ENCODE peak calls at places on chromosomes 1 and 21, in four cellular contexts. G is NCI-H2171 treated with DMSO at 0.1 percent for 48 hours, K is hepatic stellate cell, Z is psoas muscle. N is an unnamed sample.

GRCh38 chr1:236472850-236473788 is 50.7 kb upstream of the LGALS8 start:
- DNase-seq in G (no peak), K (no peak), Z (no peak), N (peak)

GRCh38 chr1:2391034-2391384 is 345 bp downstream of the MORN1 start:
- DNase-seq in Z (peak), K (peak), G (no peak), N (peak)

GRCh38 chr21:45975017-45975595 is 6.5 kb upstream of the COL6A1 start:
- DNase-seq in K (no peak), Z (peak), G (no peak), N (no peak)

GRCh38 chr21:42553435-42553834 is 39.8 kb downstream of the SLC37A1 start:
- DNase-seq in K (no peak), Z (no peak), G (peak), N (no peak)

GRCh38 chr1:194295690-194296089 is 1109.3 kb upstream of the B3GALT2 start:
- DNase-seq in Z (no peak), K (no peak), G (peak), N (peak)

GRCh38 chr1:185971688-185972087 is 237.5 kb downstream of the HMCN1 start:
- DNase-seq in G (no peak), Z (no peak), K (peak), N (no peak)

GRCh38 chr1:25467193-25467592 is 36.5 kb downstream of the MACO1 start:
- DNase-seq in Z (no peak), K (no peak), G (no peak), N (no peak)

GRCh38 chr1:232748910-232749368 is 56.3 kb upstream of the MAP10 start:
- DNase-seq in K (no peak), G (no peak), Z (no peak), N (no peak)

GRCh38 chr1:185733818-185734709 is at the start of gene HMCN1:
- DNase-seq in K (peak), G (peak), Z (peak), N (peak)

GRCh38 chr1:154405762-154406571 is 824 bp downstream of the IL6R start:
- DNase-seq in K (peak), G (peak), Z (peak), N (peak)

GRCh38 chr1:93154898-93155297 is 25.3 kb downstream of the TMED5 start:
- DNase-seq in K (no peak), Z (no peak), G (no peak), N (no peak)

GRCh38 chr1:37673920-37674319 is 18.4 kb upstream of the CDCA8 start:
- DNase-seq in K (no peak), G (no peak), Z (no peak), N (peak)

GRCh38 chr21:45265721-45266517 is 21.8 kb downstream of the POFUT2 start:
- DNase-seq in Z (peak), K (no peak), G (no peak), N (no peak)

GRCh38 chr1:9859252-9860014 is 35.7 kb upstream of the CLSTN1 start:
- DNase-seq in G (no peak), Z (peak), K (no peak), N (no peak)

GRCh38 chr1:32991386-32991785 is 26.8 kb upstream of the RNF19B start:
- DNase-seq in K (no peak), G (no peak), Z (no peak), N (no peak)

GRCh38 chr1:244759158-244759557 is 76.3 kb upstream of the COX20 start:
- DNase-seq in G (no peak), Z (no peak), K (no peak), N (no peak)

GRCh38 chr1:29933110-29933509 is 696.8 kb downstream of the PTPRU start:
- DNase-seq in K (no peak), Z (no peak), G (peak), N (no peak)

GRCh38 chr1:230415405-230416119 is 10.6 kb downstream of the PGBD5 start:
- DNase-seq in G (no peak), Z (no peak), K (no peak), N (no peak)

GRCh38 chr1:67723126-67723525 is 38.1 kb downstream of the GADD45A start:
- DNase-seq in Z (no peak), K (no peak), G (no peak), N (no peak)

GRCh38 chr1:65174585-65174984 is 26.6 kb downstream of the AK4 start:
- DNase-seq in K (peak), Z (peak), G (peak), N (peak)

GRCh38 chr21:37509802-37510393 is 143.3 kb downstream of the DYRK1A start:
- DNase-seq in Z (no peak), G (no peak), K (no peak), N (no peak)

GRCh38 chr1:220084460-220084859 is 5.1 kb downstream of the BPNT1 start:
- DNase-seq in K (no peak), G (no peak), Z (no peak), N (no peak)

GRCh38 chr1:230204852-230205251 is 137.8 kb downstream of the GALNT2 start:
- DNase-seq in Z (no peak), G (no peak), K (no peak), N (no peak)

GRCh38 chr21:14607262-14607661 is 61.1 kb upstream of the SAMSN1 start:
- DNase-seq in Z (no peak), K (no peak), G (no peak), N (no peak)

GRCh38 chr21:29647353-29647781 is 292.4 kb downstream of the GRIK1 start:
- DNase-seq in K (peak), G (no peak), Z (no peak), N (no peak)

GRCh38 chr1:181100015-181100905 is 11.8 kb downstream of the IER5 start:
- DNase-seq in K (no peak), G (no peak), Z (no peak), N (peak)

GRCh38 chr1:203607169-203607873 is 19.3 kb upstream of the ATP2B4 start:
- DNase-seq in K (peak), Z (no peak), G (no peak), N (no peak)

GRCh38 chr1:237759371-237759770 is 131.4 kb downstream of the ZP4 start:
- DNase-seq in G (no peak), K (no peak), Z (no peak), N (no peak)

GRCh38 chr1:232344791-232345399 is 285.0 kb downstream of the SIPA1L2 start:
- DNase-seq in Z (no peak), G (no peak), K (no peak), N (no peak)

GRCh38 chr1:55234016-55234415 is 18.9 kb upstream of the USP24 start:
- DNase-seq in K (no peak), G (no peak), Z (no peak), N (no peak)

GRCh38 chr21:42759594-42759927 is 106.1 kb downstream of the PDE9A start:
- DNase-seq in G (no peak), K (no peak), Z (no peak), N (no peak)

GRCh38 chr1:169018751-169019150 is 87.7 kb upstream of the ATP1B1 start:
- DNase-seq in G (no peak), Z (no peak), K (no peak), N (no peak)

GRCh38 chr1:94602312-94602711 is 60.8 kb upstream of the F3 start:
- DNase-seq in K (no peak), Z (no peak), G (no peak), N (no peak)

GRCh38 chr1:203448521-203449061 is 27.0 kb upstream of the PRELP start:
- DNase-seq in Z (peak), K (peak), G (peak), N (peak)